ENCODE peak calls at places on chromosome 4, in four cellular contexts. S is IMR-90, O is fibroblast of lung, F is left ventricle myocardium inferior. C is an unnamed sample.

GRCh38 chr4:23005691-23006090 is 313.0 kb downstream of the GBA3 start:
- DNase-seq in F (no peak), O (peak; percentile 49), S (no peak), C (no peak)

GRCh38 chr4:110049951-110050925 is 137.6 kb downstream of the EGF start:
- DNase-seq in S (peak; percentile 52), F (no peak), O (peak; percentile 26), C (no peak)

GRCh38 chr4:172169871-172170270 is 356.7 kb downstream of the GALNTL6 start:
- DNase-seq in O (peak; percentile 9), S (peak; percentile 11), F (no peak), C (no peak)

GRCh38 chr4:174120446-174121142 is 162.9 kb downstream of the FBXO8 start:
- DNase-seq in O (peak; percentile 71), S (peak; percentile 72), F (peak; percentile 60), C (peak; percentile 20)

GRCh38 chr4:139550724-139551429 is 5.1 kb downstream of the SETD7 start:
- DNase-seq in F (peak; percentile 27), O (peak; percentile 67), S (peak; percentile 45), C (no peak)

GRCh38 chr4:102850373-102850772 is 18.4 kb upstream of the CISD2 start:
- DNase-seq in F (no peak), S (no peak), O (no peak), C (no peak)

GRCh38 chr4:16048639-16049448 is 35.0 kb downstream of the PROM1 start:
- DNase-seq in O (peak; percentile 49), F (no peak), S (no peak), C (no peak)

GRCh38 chr4:25098964-25099843 is 61.0 kb downstream of the SEPSECS start:
- DNase-seq in O (peak; percentile 74), F (peak; percentile 90), S (peak; percentile 63), C (no peak)

GRCh38 chr4:53015681-53016080 is 153.6 kb downstream of the RASL11B start:
- DNase-seq in F (no peak), O (peak; percentile 55), S (peak; percentile 81), C (no peak)

GRCh38 chr4:132809298-132810032 is 339.6 kb upstream of the PCDH10 start:
- DNase-seq in O (no peak), S (no peak), F (no peak), C (no peak)

GRCh38 chr4:141684785-141685184 is 48.4 kb downstream of the IL15 start:
- DNase-seq in O (peak; percentile 57), S (peak; percentile 73), F (no peak), C (no peak)

GRCh38 chr4:158760866-158761265 is 8.0 kb upstream of the FNIP2 start:
- DNase-seq in O (peak; percentile 85), S (peak; percentile 64), F (no peak), C (no peak)

DNA sequence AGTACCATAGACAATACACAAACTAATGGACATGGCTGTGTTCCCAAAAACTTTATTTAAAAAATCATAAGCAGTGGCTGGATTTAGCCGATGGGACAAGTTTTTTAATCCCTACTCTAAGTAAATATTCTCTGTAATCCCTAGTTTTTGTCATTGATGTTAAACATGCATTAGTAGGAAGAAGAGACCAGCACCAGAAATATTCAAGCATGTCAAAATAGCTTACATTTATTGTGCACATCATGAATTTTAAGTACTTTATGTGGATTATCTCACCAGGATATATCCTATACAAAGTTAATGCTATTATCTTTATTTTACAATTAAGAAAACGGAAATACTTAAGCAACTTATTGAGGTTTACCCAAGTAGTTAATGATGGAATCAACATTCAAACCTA is 46.0 kb downstream of the HSPA4L start:
- DNase-seq in F (no peak), S (no peak), O (no peak), C (no peak)
- H3K36me3 ChIP-seq in F (peaks cover 49% of the 10 kb centered on the region), S (no peaks in the 10 kb centered on the region), O (no peaks in the 10 kb centered on the region), C (no peaks in the 10 kb centered on the region)

GRCh38 chr4:67593741-67594175 is 35.2 kb downstream of the STAP1 start:
- DNase-seq in S (peak; percentile 25), O (peak; percentile 55), F (no peak), C (no peak)
- H3K36me3 ChIP-seq in S (no peaks in the 10 kb centered on the region), O (no peaks in the 10 kb centered on the region), F (no peaks in the 10 kb centered on the region), C (no peaks in the 10 kb centered on the region)

GRCh38 chr4:184402740-184403383 is 71.5 kb downstream of the IRF2 start:
- DNase-seq in F (no peak), O (no peak), S (no peak), C (no peak)

GRCh38 chr4:184402239-184402638 is 72.1 kb downstream of the IRF2 start:
- DNase-seq in O (no peak), F (no peak), S (no peak), C (no peak)

GRCh38 chr4:184403384-184403781 is 71.0 kb downstream of the IRF2 start:
- DNase-seq in S (peak; percentile 11), F (no peak), O (peak; percentile 28), C (no peak)

GRCh38 chr4:184401397-184402171 is 72.8 kb downstream of the IRF2 start:
- DNase-seq in O (peak; percentile 64), S (no peak), F (no peak), C (no peak)

GRCh38 chr4:184404047-184404446 is 70.3 kb downstream of the IRF2 start:
- DNase-seq in F (no peak), O (no peak), S (no peak), C (no peak)
- H3K36me3 ChIP-seq in F (peaks cover 58% of the 10 kb centered on the region), O (peaks cover 12% of the 10 kb centered on the region), S (peaks cover 38% of the 10 kb centered on the region), C (peaks cover 8% of the 10 kb centered on the region)

GRCh38 chr4:39860804-39861203 is 116.9 kb downstream of the PDS5A start:
- DNase-seq in O (no peak), S (no peak), F (no peak), C (no peak)
- H3K36me3 ChIP-seq in O (peaks cover 4% of the 10 kb centered on the region), S (peaks cover 34% of the 10 kb centered on the region), F (peaks cover 79% of the 10 kb centered on the region), C (peaks cover 7% of the 10 kb centered on the region)

GRCh38 chr4:106347167-106347566 is 21.4 kb downstream of the GIMD1 start:
- DNase-seq in S (no peak), F (no peak), O (no peak), C (no peak)

GRCh38 chr4:106338671-106339070 is 22.3 kb downstream of the AIMP1 start:
- DNase-seq in O (no peak), S (no peak), F (no peak), C (no peak)

GRCh38 chr4:106340774-106341173 is 24.4 kb downstream of the AIMP1 start:
- DNase-seq in O (peak; percentile 21), F (no peak), S (no peak), C (no peak)

GRCh38 chr4:106343865-106344264 is 24.7 kb downstream of the GIMD1 start:
- DNase-seq in O (no peak), F (no peak), S (no peak), C (no peak)

DNA sequence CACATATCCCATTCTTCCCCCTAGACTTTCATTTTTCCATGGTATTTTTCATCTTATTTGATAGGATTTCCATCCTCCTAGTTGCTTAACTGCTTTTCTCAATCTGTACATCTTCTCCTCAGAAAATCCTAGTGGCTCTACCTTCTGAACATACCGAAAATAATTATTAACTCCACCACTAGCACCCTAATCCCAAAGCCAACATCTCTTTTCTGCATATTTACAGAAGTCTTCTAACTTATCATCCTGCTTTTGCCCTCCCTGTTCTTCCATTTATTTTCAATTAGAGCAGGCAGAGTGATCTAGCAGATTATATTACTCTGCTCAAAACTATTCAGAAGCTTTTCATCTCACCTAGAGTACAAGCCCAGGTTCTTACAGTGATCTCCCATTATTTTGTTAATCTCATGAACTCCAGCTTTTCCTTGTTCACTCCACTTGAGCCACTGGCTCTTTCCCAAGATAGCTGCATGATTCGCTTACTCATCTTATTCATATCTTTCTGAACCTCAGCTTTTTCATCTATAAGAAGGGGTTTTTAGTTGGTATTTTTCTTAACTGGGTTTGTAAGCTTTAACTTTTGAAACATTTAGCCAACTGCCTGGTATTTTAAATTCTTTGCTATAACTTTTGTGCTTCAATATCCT is 24.1 kb downstream of the GIMD1 start:
- DNase-seq in F (no peak), S (peak; percentile 71), O (peak; percentile 78), C (no peak)
- H3K36me3 ChIP-seq in F (peaks cover 39% of the 10 kb centered on the region), S (peaks cover 5% of the 10 kb centered on the region), O (no peaks in the 10 kb centered on the region), C (peaks cover 2% of the 10 kb centered on the region)

GRCh38 chr4:3189459-3189858 is 59.5 kb upstream of the MSANTD1 start:
- DNase-seq in S (no peak), F (no peak), O (no peak), C (no peak)
- H3K36me3 ChIP-seq in S (peaks cover 32% of the 10 kb centered on the region), F (peaks cover 76% of the 10 kb centered on the region), O (peaks cover 14% of the 10 kb centered on the region), C (peaks cover 10% of the 10 kb centered on the region)

GRCh38 chr4:10078481-10079233 is 37.9 kb downstream of the WDR1 start:
- DNase-seq in O (no peak), F (peak; percentile 13), S (no peak), C (no peak)
- H3K36me3 ChIP-seq in O (peaks cover 72% of the 10 kb centered on the region), F (peaks cover 100% of the 10 kb centered on the region), S (peaks cover 94% of the 10 kb centered on the region), C (peaks cover 82% of the 10 kb centered on the region)

DNA sequence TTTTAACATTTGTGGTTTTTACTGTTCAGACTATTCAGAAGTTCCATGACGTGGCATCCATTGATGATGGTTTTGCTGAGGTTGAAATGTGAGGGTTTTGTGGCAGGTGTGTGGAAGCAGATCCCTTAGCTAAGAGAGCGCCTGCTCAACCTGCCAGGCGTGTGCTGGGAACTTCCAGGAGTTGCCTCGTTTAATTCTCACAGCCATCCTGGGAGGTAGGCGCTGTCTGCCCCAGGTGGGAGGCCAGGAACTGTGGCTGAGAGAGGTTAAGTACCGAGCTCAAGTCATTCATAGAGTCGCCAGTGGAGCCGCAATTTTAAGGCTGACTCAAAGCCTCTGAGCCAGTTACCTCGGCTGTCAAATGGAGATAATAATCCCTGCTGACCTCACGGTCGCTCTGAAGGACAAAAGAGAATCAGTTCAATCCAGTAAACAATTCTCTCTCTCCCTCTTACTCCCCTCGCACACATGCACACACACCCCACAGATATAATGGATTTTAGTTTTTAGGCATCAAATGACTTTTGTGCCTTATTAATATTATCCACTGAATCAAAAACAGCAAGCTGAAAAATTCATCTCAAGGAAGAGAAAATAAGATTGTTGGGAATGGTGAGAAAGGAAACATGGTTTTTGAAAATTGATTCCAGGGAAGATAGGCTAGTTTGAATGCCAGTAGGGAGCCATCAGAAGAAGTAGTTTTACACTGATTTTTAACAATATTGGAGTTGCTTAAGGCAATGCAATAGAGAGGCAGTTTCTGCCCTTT is 171.4 kb downstream of the PTTG2 start:
- DNase-seq in F (no peak), S (no peak), O (peak; percentile 72), C (no peak)
- H3K36me3 ChIP-seq in F (peaks cover 45% of the 10 kb centered on the region), S (peaks cover 1% of the 10 kb centered on the region), O (peaks cover 1% of the 10 kb centered on the region), C (no peaks in the 10 kb centered on the region)

GRCh38 chr4:2579910-2580309 is 43.5 kb downstream of the FAM193A start:
- DNase-seq in O (no peak), S (no peak), F (no peak), C (no peak)

GRCh38 chr4:2586502-2586901 is 50.1 kb downstream of the FAM193A start:
- DNase-seq in S (no peak), O (no peak), F (no peak), C (no peak)

GRCh38 chr4:2583517-2583916 is 47.1 kb downstream of the FAM193A start:
- DNase-seq in S (peak; percentile 41), F (no peak), O (peak; percentile 25), C (peak; percentile 1)

GRCh38 chr4:2587215-2587823 is 50.9 kb downstream of the FAM193A start:
- DNase-seq in O (no peak), S (peak; percentile 32), F (no peak), C (no peak)

DNA sequence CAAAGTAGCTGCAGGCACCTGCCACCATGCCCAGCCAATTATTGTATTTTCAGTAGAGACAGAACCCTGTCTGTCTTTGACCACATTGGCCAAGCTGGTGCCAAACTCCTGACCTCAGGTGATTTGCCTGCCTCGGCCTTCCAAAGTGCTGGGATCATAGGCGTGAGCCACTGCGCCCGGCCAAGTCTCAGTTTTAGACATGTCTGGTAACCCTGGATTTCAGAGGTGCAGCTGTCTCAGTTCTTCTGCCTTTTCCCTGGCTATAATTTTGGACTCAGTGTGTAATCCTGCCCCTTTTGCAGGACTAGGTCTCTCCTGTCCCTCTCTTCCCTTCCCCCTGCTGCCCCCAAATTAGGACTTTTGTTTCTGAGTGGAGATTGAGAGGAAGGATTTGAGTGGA is 46.6 kb downstream of the FAM193A start:
- DNase-seq in F (no peak), O (no peak), S (no peak), C (no peak)
- H3K36me3 ChIP-seq in F (no peaks in the 10 kb centered on the region), O (no peaks in the 10 kb centered on the region), S (no peaks in the 10 kb centered on the region), C (no peaks in the 10 kb centered on the region)

C was measured in BJ.